ENCODE peak calls at places on chromosomes 5 and 9, in eight cellular contexts. C is H9; Z is kidney; M is OCI-LY7; R is hepatocyte; G is mammary epithelial cell; I is CD4-positive, alpha-beta memory T cell; X is tibial nerve. E is an unnamed sample. For H3K9me3, the result is how much of the 10 kb centered on the place peaks cover.

GRCh38 chr9:6955251-6955921 is 197.6 kb downstream of the KDM4C start:
- DNase-seq in C (no peak), Z (no peak), M (peak), R (peak), G (no peak), I (no peak), X (no peak), E (no peak)

GRCh38 chr9:125361837-125362531 is 100.4 kb downstream of the GAPVD1 start:
- DNase-seq in C (no peak), Z (no peak), M (peak), R (peak), G (no peak), I (peak), X (no peak), E (no peak)

GRCh38 chr5:35919191-35919590 is 19.2 kb downstream of the CAPSL start:
- DNase-seq in C (no peak), Z (no peak), M (no peak), R (peak), G (peak), I (no peak), X (peak), E (no peak)

GRCh38 chr9:137302176-137303030 is at the start of gene NRARP:
- DNase-seq in C (peak), Z (peak), M (peak), R (peak), G (peak), I (peak), X (peak), E (peak)

GRCh38 chr9:116157436-116158138 is 4.0 kb downstream of the PAPPA start:
- DNase-seq in C (no peak), Z (no peak), M (no peak), R (peak), G (no peak), I (no peak), X (no peak), E (no peak)

GRCh38 chr5:73564644-73565165 is 734 bp downstream of the ANKRA2 start:
- DNase-seq in C (no peak), Z (no peak), M (peak), R (no peak), G (no peak), I (peak), X (no peak), E (no peak)

GRCh38 chr5:54994628-54995027 is 9.2 kb upstream of the ESM1 start:
- DNase-seq in C (no peak), Z (no peak), M (no peak), R (no peak), G (no peak), I (no peak), X (no peak), E (no peak)

GRCh38 chr5:173770637-173771036 is 117.5 kb upstream of the CPEB4 start:
- DNase-seq in C (no peak), Z (no peak), M (no peak), R (no peak), G (no peak), I (no peak), X (no peak), E (no peak)

GRCh38 chr5:44942524-44943001 is 133.8 kb downstream of the MRPS30 start:
- DNase-seq in C (peak), Z (no peak), M (no peak), R (no peak), G (no peak), I (no peak), X (no peak), E (no peak)

GRCh38 chr9:99173570-99174504 is 47.9 kb downstream of the ALG2 start:
- DNase-seq in C (no peak), Z (no peak), M (no peak), R (no peak), G (peak), I (no peak), X (no peak), E (no peak)

GRCh38 chr9:138064547-138064946 is 187.0 kb downstream of the CACNA1B start:
- DNase-seq in C (peak), Z (peak), M (no peak), R (no peak), G (no peak), I (no peak), X (no peak), E (no peak)

GRCh38 chr9:966936-967335 is 9.5 kb upstream of the DMRT3 start:
- DNase-seq in C (no peak), Z (no peak), M (no peak), R (no peak), G (no peak), I (no peak), X (no peak), E (no peak)

GRCh38 chr9:34380034-34380510 is 3.4 kb upstream of the MYORG start:
- DNase-seq in C (peak), Z (no peak), M (peak), R (peak), G (no peak), I (no peak), X (no peak), E (no peak)

GRCh38 chr5:123670981-123671557 is 159.1 kb downstream of the CSNK1G3 start:
- DNase-seq in C (peak), Z (no peak), M (peak), R (peak), G (peak), I (peak), X (peak), E (peak)

GRCh38 chr5:88734191-88734640 is 148.8 kb downstream of the MEF2C start:
- DNase-seq in C (no peak), Z (no peak), M (peak), R (no peak), G (no peak), I (no peak), X (no peak), E (peak)

GRCh38 chr5:32103521-32103920 is 70.6 kb downstream of the GOLPH3 start:
- DNase-seq in C (no peak), Z (no peak), M (no peak), R (no peak), G (no peak), I (no peak), X (no peak), E (no peak)

GRCh38 chr9:2047144-2047671 is 32.1 kb downstream of the SMARCA2 start:
- DNase-seq in C (no peak), Z (no peak), M (no peak), R (no peak), G (no peak), I (no peak), X (no peak), E (no peak)

GRCh38 chr5:35557199-35557598 is 60.5 kb upstream of the SPEF2 start:
- DNase-seq in C (no peak), Z (no peak), M (no peak), R (no peak), G (no peak), I (no peak), X (no peak), E (no peak)

GRCh38 chr5:54996476-54996875 is 11.1 kb upstream of the ESM1 start:
- DNase-seq in C (no peak), Z (no peak), M (no peak), R (no peak), G (no peak), I (no peak), X (no peak), E (no peak)

GRCh38 chr9:15622596-15622995 is 69.8 kb downstream of the CCDC171 start:
- DNase-seq in C (no peak), Z (no peak), M (peak), R (no peak), G (no peak), I (no peak), X (no peak), E (no peak)

GRCh38 chr5:38725419-38725865 is 120.4 kb upstream of the OSMR start:
- DNase-seq in C (no peak), Z (no peak), M (no peak), R (no peak), G (no peak), I (no peak), X (no peak), E (no peak)

GRCh38 chr9:129849042-129849441 is 13.8 kb downstream of the USP20 start:
- DNase-seq in C (no peak), Z (no peak), M (no peak), R (no peak), G (no peak), I (no peak), X (no peak), E (no peak)

GRCh38 chr9:129850821-129851540 is 15.7 kb downstream of the USP20 start:
- DNase-seq in C (no peak), Z (no peak), M (no peak), R (no peak), G (no peak), I (no peak), X (no peak), E (no peak)

GRCh38 chr9:129851821-129852220 is 16.6 kb downstream of the USP20 start:
- DNase-seq in C (no peak), Z (no peak), M (no peak), R (no peak), G (no peak), I (no peak), X (no peak), E (no peak)

GRCh38 chr9:129852575-129852974 is 17.3 kb downstream of the USP20 start:
- DNase-seq in C (no peak), Z (peak), M (no peak), R (no peak), G (no peak), I (no peak), X (no peak), E (no peak)

DNA sequence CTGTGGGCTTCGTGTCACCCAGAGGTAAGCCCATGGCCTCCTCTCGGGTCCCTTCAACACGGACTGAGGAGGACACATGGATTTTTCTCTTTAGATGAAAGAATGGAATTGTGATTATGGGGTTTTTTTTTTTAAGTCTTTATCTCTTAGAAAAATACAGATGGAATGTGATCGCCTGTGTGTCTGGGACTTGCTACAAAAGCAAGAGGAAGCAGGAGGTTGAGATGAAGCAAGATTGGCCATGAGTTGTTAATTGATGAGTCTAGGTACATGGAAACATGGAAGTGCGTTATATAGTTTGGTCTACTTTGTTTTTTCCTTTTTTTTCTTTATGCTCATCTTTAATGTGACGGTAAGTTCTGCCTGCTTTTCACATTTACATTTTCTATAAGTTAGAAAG is 14.6 kb downstream of the USP20 start:
- DNase-seq in C (no peak), Z (no peak), M (no peak), R (no peak), G (no peak), I (no peak), X (no peak), E (no peak)
- H3K27ac ChIP-seq in C (no peak), Z (peak), M (no peak), R (no peak), G (no peak), I (no peak), X (no peak), E (no peak)

GRCh38 chr5:1057841-1058548 is 49.4 kb downstream of the NKD2 start:
- DNase-seq in C (no peak), Z (peak), M (no peak), R (no peak), G (no peak), I (no peak), X (no peak), E (no peak)

GRCh38 chr5:1059884-1060263 is 51.3 kb downstream of the NKD2 start:
- DNase-seq in C (no peak), Z (peak), M (no peak), R (no peak), G (no peak), I (no peak), X (no peak), E (peak)

GRCh38 chr5:1060535-1060981 is 51.3 kb downstream of the SLC12A7 start:
- DNase-seq in C (no peak), Z (peak), M (no peak), R (no peak), G (no peak), I (no peak), X (no peak), E (no peak)

GRCh38 chr5:1058549-1058945 is 49.9 kb downstream of the NKD2 start:
- DNase-seq in C (no peak), Z (peak), M (no peak), R (no peak), G (no peak), I (no peak), X (no peak), E (peak)

GRCh38 chr5:1058988-1059883 is 50.6 kb downstream of the NKD2 start:
- DNase-seq in C (no peak), Z (peak), M (no peak), R (no peak), G (no peak), I (no peak), X (no peak), E (peak)
- H3K9me3 ChIP-seq in C (under half), Z (under half), M (under half), R (under half), G (under half), I (under half), X (under half), E (under half)

GRCh38 chr5:159057426-159057825 is 42.3 kb downstream of the EBF1 start:
- DNase-seq in C (no peak), Z (no peak), M (no peak), R (no peak), G (no peak), I (no peak), X (no peak), E (no peak)
- H3K27ac ChIP-seq in C (no peak), Z (no peak), M (no peak), R (no peak), G (no peak), I (no peak), X (no peak), E (no peak)

DNA sequence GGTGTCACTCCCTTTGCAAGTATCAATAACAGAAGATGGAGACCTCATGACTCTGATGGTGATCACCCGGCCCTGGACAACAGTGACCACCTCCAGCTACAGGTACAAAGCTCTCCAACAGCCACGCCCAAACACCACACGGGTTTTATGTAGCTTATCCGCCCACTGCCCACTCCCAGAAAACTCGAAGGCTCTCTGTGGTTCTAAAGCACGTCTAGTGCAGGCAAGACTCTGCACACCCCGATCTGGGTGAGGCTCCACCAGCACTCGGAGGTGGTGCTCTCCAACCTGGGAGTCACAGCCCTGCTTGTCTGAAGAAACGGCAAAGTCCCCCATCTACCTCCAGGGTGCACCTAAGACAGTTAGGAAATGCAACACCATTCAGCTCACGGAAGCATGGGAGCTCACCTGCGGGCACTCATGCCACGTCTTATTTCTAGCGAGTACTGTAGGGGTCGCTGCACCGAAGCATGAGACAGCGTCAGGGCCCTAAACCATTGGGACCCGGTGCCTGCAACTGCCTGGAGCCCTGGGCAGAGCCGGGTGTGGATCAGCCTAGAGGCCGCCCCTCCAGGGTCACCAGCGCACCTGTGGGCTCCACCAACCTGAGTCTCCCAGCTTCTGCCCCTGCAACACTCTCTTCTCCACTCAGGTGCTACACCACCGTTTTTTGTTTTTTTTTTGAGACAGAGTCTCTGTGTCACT is 58.1 kb upstream of the ZNF354A start:
- DNase-seq in C (peak), Z (no peak), M (no peak), R (no peak), G (no peak), I (no peak), X (no peak), E (no peak)
- H3K9me3 ChIP-seq in C (under half), Z (under half), M (under half), R (under half), G (under half), I (under half), X (under half), E (under half)

GRCh38 chr5:60340326-60340725 is 359.6 kb downstream of the DEPDC1B start:
- DNase-seq in C (no peak), Z (no peak), M (no peak), R (no peak), G (no peak), I (no peak), X (no peak), E (no peak)
- H3K27ac ChIP-seq in C (no peak), Z (no peak), M (no peak), R (no peak), G (no peak), I (no peak), X (no peak), E (no peak)

E was measured in heart left ventricle.